ENCODE peak calls at places on chromosomes 6 and 20, in five cellular contexts. One of them, this sample, is unnamed.
A peak's percentile ranks its signal among the peaks of the same experiment; 100 is the strongest.

GRCh38 chr6:84774174-84775158 is 10.1 kb upstream of the TBX18 start:
- DNase-seq in tibial nerve: peak; percentile 32
- DNase-seq in A549: peak; percentile 41
- DNase-seq in heart left ventricle: peak; percentile 57
- DNase-seq in ovary: peak; percentile 39
- DNase-seq in this sample: peak; percentile 70

GRCh38 chr20:54201268-54201846 is 6.5 kb upstream of the PFDN4 start:
- DNase-seq in ovary: no peak
- DNase-seq in A549: no peak
- DNase-seq in tibial nerve: no peak
- DNase-seq in heart left ventricle: no peak
- DNase-seq in this sample: no peak

GRCh38 chr6:11410539-11411307 is 126.8 kb upstream of the TMEM170B start:
- DNase-seq in tibial nerve: no peak
- DNase-seq in A549: no peak
- DNase-seq in ovary: no peak
- DNase-seq in heart left ventricle: no peak
- DNase-seq in this sample: no peak

GRCh38 chr6:134822920-134823430 is 126.9 kb downstream of the ALDH8A1 start:
- DNase-seq in ovary: peak; percentile 57
- DNase-seq in tibial nerve: no peak
- DNase-seq in A549: peak; percentile 66
- DNase-seq in heart left ventricle: peak; percentile 34
- DNase-seq in this sample: peak; percentile 31

GRCh38 chr20:36132802-36133211 is 21.7 kb upstream of the EPB41L1 start:
- DNase-seq in heart left ventricle: no peak
- DNase-seq in A549: no peak
- DNase-seq in tibial nerve: peak; percentile 38
- DNase-seq in ovary: no peak
- DNase-seq in this sample: no peak

GRCh38 chr6:160042788-160043301 is 74.0 kb downstream of the IGF2R start:
- DNase-seq in ovary: no peak
- DNase-seq in heart left ventricle: no peak
- DNase-seq in A549: no peak
- DNase-seq in tibial nerve: no peak
- DNase-seq in this sample: no peak

GRCh38 chr6:146312606-146313005 is 231.0 kb upstream of the RAB32 start:
- DNase-seq in tibial nerve: no peak
- DNase-seq in ovary: no peak
- DNase-seq in A549: no peak
- DNase-seq in heart left ventricle: no peak
- DNase-seq in this sample: no peak

GRCh38 chr20:24851346-24852019 is 97.6 kb upstream of the CST7 start:
- DNase-seq in ovary: no peak
- DNase-seq in heart left ventricle: no peak
- DNase-seq in tibial nerve: no peak
- DNase-seq in A549: no peak
- DNase-seq in this sample: no peak

GRCh38 chr6:75743971-75744370 is 5.1 kb upstream of the MYO6 start:
- DNase-seq in heart left ventricle: no peak
- DNase-seq in A549: no peak
- DNase-seq in tibial nerve: no peak
- DNase-seq in ovary: no peak
- DNase-seq in this sample: no peak

GRCh38 chr6:84728602-84729001 is 35.8 kb downstream of the TBX18 start:
- DNase-seq in tibial nerve: no peak
- DNase-seq in ovary: no peak
- DNase-seq in A549: peak; percentile 10
- DNase-seq in heart left ventricle: no peak
- DNase-seq in this sample: no peak

GRCh38 chr20:45318948-45319347 is 10.8 kb upstream of the MATN4 start:
- DNase-seq in heart left ventricle: no peak
- DNase-seq in tibial nerve: no peak
- DNase-seq in A549: no peak
- DNase-seq in ovary: no peak
- DNase-seq in this sample: no peak

GRCh38 chr6:2101213-2101612 is 144.2 kb downstream of the GMDS start:
- DNase-seq in tibial nerve: no peak
- DNase-seq in A549: no peak
- DNase-seq in heart left ventricle: no peak
- DNase-seq in ovary: no peak
- DNase-seq in this sample: no peak

GRCh38 chr6:155959898-155960297 is 504.3 kb upstream of the NOX3 start:
- DNase-seq in tibial nerve: no peak
- DNase-seq in A549: no peak
- DNase-seq in ovary: no peak
- DNase-seq in heart left ventricle: no peak
- DNase-seq in this sample: no peak

GRCh38 chr6:11197175-11197535 is 35.3 kb downstream of the NEDD9 start:
- DNase-seq in heart left ventricle: no peak
- DNase-seq in tibial nerve: no peak
- DNase-seq in A549: no peak
- DNase-seq in ovary: no peak
- DNase-seq in this sample: no peak

GRCh38 chr6:170031684-170032121 is 259.2 kb downstream of the DLL1 start:
- DNase-seq in ovary: no peak
- DNase-seq in tibial nerve: no peak
- DNase-seq in A549: no peak
- DNase-seq in heart left ventricle: peak; percentile 11
- DNase-seq in this sample: no peak

GRCh38 chr6:44800171-44800671 is 412.7 kb downstream of the CDC5L start:
- DNase-seq in tibial nerve: no peak
- DNase-seq in A549: peak; percentile 4
- DNase-seq in ovary: no peak
- DNase-seq in heart left ventricle: no peak
- DNase-seq in this sample: no peak

GRCh38 chr20:9966966-9967365 is 67.8 kb upstream of the ANKEF1 start:
- DNase-seq in A549: peak; percentile 36
- DNase-seq in tibial nerve: no peak
- DNase-seq in ovary: no peak
- DNase-seq in heart left ventricle: no peak
- DNase-seq in this sample: no peak

GRCh38 chr6:129500958-129501381 is 209.0 kb downstream of the ARHGAP18 start:
- DNase-seq in tibial nerve: no peak
- DNase-seq in ovary: no peak
- DNase-seq in A549: peak; percentile 32
- DNase-seq in heart left ventricle: no peak
- DNase-seq in this sample: no peak

GRCh38 chr6:129498556-129498940 is 211.4 kb downstream of the ARHGAP18 start:
- DNase-seq in heart left ventricle: no peak
- DNase-seq in tibial nerve: no peak
- DNase-seq in A549: no peak
- DNase-seq in ovary: no peak
- DNase-seq in this sample: no peak

GRCh38 chr6:129499871-129500219 is 210.1 kb downstream of the ARHGAP18 start:
- DNase-seq in heart left ventricle: no peak
- DNase-seq in A549: no peak
- DNase-seq in ovary: no peak
- DNase-seq in tibial nerve: no peak
- DNase-seq in this sample: no peak

GRCh38 chr6:129497591-129498555 is 212.1 kb downstream of the ARHGAP18 start:
- DNase-seq in heart left ventricle: no peak
- DNase-seq in tibial nerve: no peak
- DNase-seq in ovary: no peak
- DNase-seq in A549: no peak
- DNase-seq in this sample: no peak

DNA sequence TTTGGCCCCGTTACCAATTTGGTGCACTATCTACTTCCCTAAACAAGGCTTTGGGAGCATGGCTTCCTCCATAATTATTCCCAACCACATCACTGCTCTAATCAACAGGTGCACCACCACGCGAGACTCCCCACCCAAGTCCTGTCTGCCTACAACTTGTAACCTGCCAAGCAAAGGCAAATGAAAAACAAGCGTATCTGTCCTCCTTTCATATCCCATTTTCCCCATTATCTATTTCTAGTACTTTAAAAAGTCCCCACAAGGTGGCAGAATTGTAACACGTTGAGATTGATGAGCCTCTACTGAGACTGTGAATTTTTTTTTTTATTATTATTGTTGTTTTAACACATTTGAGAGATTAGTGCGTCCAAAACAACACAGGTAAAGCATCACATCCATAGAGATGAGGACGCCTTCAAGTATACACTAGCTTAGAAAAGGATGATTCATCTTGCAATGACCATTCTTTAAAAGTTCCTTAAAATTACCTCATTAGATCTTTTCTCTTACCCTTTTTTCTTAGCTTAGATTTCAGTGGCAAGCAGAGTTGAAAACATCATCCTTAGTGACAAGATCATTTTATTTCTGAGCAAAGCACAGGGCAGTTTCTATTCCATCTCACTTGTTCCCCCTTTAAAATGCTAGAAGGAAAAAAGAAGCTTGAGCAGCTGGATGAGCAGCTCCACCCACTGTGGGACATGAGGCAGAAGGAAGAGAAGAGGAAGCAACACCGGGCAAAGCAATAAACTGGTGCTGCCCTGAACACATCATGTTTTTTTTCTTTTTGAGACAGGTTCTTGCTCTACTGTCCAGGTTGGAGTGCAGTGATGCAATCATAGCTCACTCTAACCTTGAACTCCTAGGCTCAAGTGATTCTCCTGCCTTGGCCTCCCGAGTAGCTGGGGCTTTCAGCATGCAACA is 210.8 kb downstream of the ARHGAP18 start:
- DNase-seq in tibial nerve: no peak
- DNase-seq in A549: peak; percentile 20
- DNase-seq in ovary: no peak
- DNase-seq in heart left ventricle: no peak
- DNase-seq in this sample: no peak
- H3K4me1 ChIP-seq in tibial nerve: no peaks in the 10 kb centered on the region
- H3K4me1 ChIP-seq in A549: peaks cover 41% of the 10 kb centered on the region
- H3K4me1 ChIP-seq in ovary: no peaks in the 10 kb centered on the region
- H3K4me1 ChIP-seq in heart left ventricle: peaks cover 53% of the 10 kb centered on the region
- H3K4me1 ChIP-seq in this sample: no peaks in the 10 kb centered on the region

DNA sequence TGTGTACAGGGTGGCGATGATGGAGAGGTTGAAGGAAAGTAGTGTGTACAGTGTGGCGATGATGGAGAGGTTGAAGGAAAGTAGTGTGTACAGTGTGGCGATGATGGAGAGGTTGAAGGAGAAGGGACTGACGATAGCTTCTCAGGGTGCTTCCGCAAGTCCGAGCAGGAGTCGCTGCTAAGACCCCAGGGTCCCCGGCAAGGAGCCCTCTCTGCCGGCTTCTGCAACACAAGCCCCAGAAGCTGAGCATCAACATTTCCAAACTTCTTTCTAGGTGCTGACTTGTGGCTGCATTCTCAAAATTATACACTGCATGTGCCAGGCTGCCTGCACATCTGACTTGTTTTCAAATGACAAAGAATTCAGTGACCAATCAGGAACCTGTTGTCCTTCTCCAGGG is 47.8 kb upstream of the NXT1 start:
- DNase-seq in heart left ventricle: no peak
- DNase-seq in ovary: no peak
- DNase-seq in A549: no peak
- DNase-seq in tibial nerve: no peak
- DNase-seq in this sample: no peak
- H3K4me3 ChIP-seq in heart left ventricle: no peak overlapping the region
- H3K4me3 ChIP-seq in ovary: no peak overlapping the region
- H3K4me3 ChIP-seq in A549: no peak overlapping the region
- H3K4me3 ChIP-seq in tibial nerve: no peak overlapping the region
- H3K4me3 ChIP-seq in this sample: no peak overlapping the region

DNA sequence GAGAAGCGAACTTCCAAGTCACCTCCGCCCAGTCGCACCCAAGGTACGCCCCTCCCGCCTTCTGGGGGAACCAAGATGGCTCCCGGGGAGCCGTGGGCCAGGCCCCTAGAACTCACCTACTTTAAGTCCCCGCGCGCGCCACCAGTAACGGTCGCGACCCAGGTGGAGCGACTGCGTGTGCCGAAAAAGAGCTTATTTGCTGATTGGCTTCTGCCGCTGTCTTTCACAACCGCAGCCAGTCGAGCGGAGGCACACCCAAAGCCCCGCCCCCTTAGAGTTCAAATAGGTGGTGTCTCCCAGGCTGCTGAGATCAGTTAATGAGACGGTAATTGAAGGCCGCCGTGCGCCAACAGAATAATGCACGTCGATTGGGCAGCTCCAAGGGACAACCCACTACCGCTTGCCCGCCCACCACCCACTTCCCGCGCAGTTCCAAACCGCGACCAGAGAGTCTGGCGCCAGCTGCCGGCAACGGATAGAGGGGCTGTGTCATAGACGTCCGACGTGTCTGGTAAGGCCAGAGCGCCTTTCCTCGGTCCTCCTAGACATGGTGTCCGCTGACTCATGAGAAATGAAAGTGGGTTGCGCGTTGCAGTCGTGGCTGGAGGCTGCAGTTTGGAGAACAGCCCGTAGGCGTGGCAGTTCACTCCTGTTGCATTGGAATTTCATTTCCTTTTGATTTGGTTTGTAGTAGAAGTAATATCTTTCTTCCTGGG is at the start of gene MDC1:
- DNase-seq in heart left ventricle: peak; percentile 100
- DNase-seq in ovary: peak; percentile 100
- DNase-seq in A549: peak; percentile 84
- DNase-seq in tibial nerve: peak; percentile 98
- DNase-seq in this sample: peak; percentile 100
- TF ChIP-seq POLR2A in heart left ventricle: peak; percentile 87
- TF ChIP-seq POLR2A in ovary: peak; percentile 57
- TF ChIP-seq POLR2A in A549: peak; percentile 32
- TF ChIP-seq POLR2A in tibial nerve: peak; percentile 88
- TF ChIP-seq POLR2A in this sample: peak; percentile 92

DNA sequence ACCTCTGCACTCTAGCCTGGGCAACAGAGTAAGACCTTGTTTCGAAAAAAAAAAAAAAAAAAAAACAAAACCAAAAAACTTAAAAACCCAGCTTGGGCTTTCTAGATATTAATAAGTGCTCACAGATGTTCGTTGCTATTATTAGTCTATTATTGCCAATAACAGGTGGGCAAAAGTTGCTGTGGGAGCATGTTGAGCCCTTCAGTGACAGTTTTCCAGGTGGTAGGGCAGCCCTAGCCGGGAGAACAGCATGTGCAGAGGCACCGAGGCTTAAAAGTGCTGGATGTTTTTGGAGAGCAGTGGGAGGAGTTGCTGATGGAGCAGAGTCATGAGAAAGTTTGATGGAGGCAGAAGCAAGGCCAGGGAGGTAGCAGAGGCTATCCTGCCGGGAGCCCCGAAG is 4.4 kb downstream of the PPP1R16B start:
- DNase-seq in tibial nerve: no peak
- DNase-seq in A549: no peak
- DNase-seq in ovary: no peak
- DNase-seq in heart left ventricle: no peak
- DNase-seq in this sample: no peak
- H3K4me1 ChIP-seq in tibial nerve: peaks cover 11% of the 10 kb centered on the region
- H3K4me1 ChIP-seq in A549: no peaks in the 10 kb centered on the region
- H3K4me1 ChIP-seq in ovary: peaks cover 4% of the 10 kb centered on the region
- H3K4me1 ChIP-seq in heart left ventricle: peaks cover 60% of the 10 kb centered on the region
- H3K4me1 ChIP-seq in this sample: no peaks in the 10 kb centered on the region

GRCh38 chr6:144515761-144516160 is 230.6 kb downstream of the UTRN start:
- DNase-seq in tibial nerve: no peak
- DNase-seq in ovary: no peak
- DNase-seq in heart left ventricle: no peak
- DNase-seq in A549: no peak
- DNase-seq in this sample: no peak

DNA sequence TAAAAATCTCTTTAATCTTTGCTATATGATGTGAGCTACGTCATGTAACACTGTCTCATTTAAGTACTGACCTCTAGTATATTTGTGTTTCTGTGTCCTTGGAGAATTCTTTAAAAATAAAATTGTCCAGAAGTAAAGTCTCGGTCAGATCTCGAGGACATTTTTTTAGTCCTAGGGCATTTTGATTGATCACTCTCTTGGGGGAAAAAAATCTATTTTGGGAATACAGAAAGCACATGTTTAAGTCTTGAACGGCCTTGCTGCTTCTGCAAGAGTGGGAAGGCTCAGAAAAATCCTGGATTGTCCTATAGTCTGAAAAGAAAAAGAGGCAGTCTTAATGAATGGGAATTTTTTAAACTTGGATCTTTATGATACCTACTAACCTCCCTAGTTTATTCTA is 234.3 kb downstream of the UTRN start:
- DNase-seq in heart left ventricle: no peak
- DNase-seq in ovary: no peak
- DNase-seq in A549: no peak
- DNase-seq in tibial nerve: no peak
- DNase-seq in this sample: no peak
- H3K4me3 ChIP-seq in heart left ventricle: no peak overlapping the region
- H3K4me3 ChIP-seq in ovary: no peak overlapping the region
- H3K4me3 ChIP-seq in A549: no peak overlapping the region
- H3K4me3 ChIP-seq in tibial nerve: no peak overlapping the region
- H3K4me3 ChIP-seq in this sample: no peak overlapping the region